ENCODE peak calls at places on chromosomes 3 and 15, in seven cellular contexts. One of them, this sample, is unnamed.

GRCh38 chr3:168467085-168467714 is 371.5 kb upstream of the GOLIM4 start:
- DNase-seq in NAMALWA: no peak
- DNase-seq in Daoy: peak
- DNase-seq in glutamatergic neuron: no peak
- DNase-seq in ELF-1: peak
- DNase-seq in GM12865: peak
- DNase-seq in GM03348: peak
- DNase-seq in this sample: peak

GRCh38 chr15:66883322-66883911 is 181.4 kb downstream of the SMAD6 start:
- DNase-seq in NAMALWA: no peak
- DNase-seq in Daoy: peak
- DNase-seq in glutamatergic neuron: no peak
- DNase-seq in ELF-1: peak
- DNase-seq in GM12865: no peak
- DNase-seq in GM03348: peak
- DNase-seq in this sample: peak

GRCh38 chr3:42712716-42713372 is 10.2 kb upstream of the HHATL start:
- DNase-seq in NAMALWA: no peak
- DNase-seq in Daoy: no peak
- DNase-seq in glutamatergic neuron: no peak
- DNase-seq in ELF-1: no peak
- DNase-seq in GM12865: no peak
- DNase-seq in GM03348: no peak
- DNase-seq in this sample: no peak

GRCh38 chr3:190038050-190038631 is 82.6 kb downstream of the P3H2 start:
- DNase-seq in NAMALWA: no peak
- DNase-seq in Daoy: peak
- DNase-seq in glutamatergic neuron: no peak
- DNase-seq in ELF-1: peak
- DNase-seq in GM12865: no peak
- DNase-seq in GM03348: peak
- DNase-seq in this sample: peak

GRCh38 chr15:62658498-62658897 is 384.0 kb upstream of the TPM1 start:
- DNase-seq in NAMALWA: no peak
- DNase-seq in Daoy: peak
- DNase-seq in glutamatergic neuron: no peak
- DNase-seq in ELF-1: peak
- DNase-seq in GM12865: peak
- DNase-seq in GM03348: no peak
- DNase-seq in this sample: peak

GRCh38 chr3:41808618-41809017 is 153.3 kb downstream of the ULK4 start:
- DNase-seq in NAMALWA: no peak
- DNase-seq in Daoy: no peak
- DNase-seq in glutamatergic neuron: no peak
- DNase-seq in ELF-1: no peak
- DNase-seq in GM12865: no peak
- DNase-seq in GM03348: no peak
- DNase-seq in this sample: no peak

GRCh38 chr15:41207687-41208448 is 22.7 kb downstream of the EXD1 start:
- DNase-seq in NAMALWA: no peak
- DNase-seq in Daoy: peak
- DNase-seq in glutamatergic neuron: no peak
- DNase-seq in ELF-1: peak
- DNase-seq in GM12865: peak
- DNase-seq in GM03348: no peak
- DNase-seq in this sample: no peak

GRCh38 chr15:40762919-40763800 is 708 bp upstream of the GCHFR start:
- DNase-seq in NAMALWA: no peak
- DNase-seq in Daoy: peak
- DNase-seq in glutamatergic neuron: peak
- DNase-seq in ELF-1: peak
- DNase-seq in GM12865: peak
- DNase-seq in GM03348: peak
- DNase-seq in this sample: peak

GRCh38 chr3:173843060-173843459 is 445.5 kb downstream of the NLGN1 start:
- DNase-seq in NAMALWA: no peak
- DNase-seq in Daoy: no peak
- DNase-seq in glutamatergic neuron: no peak
- DNase-seq in ELF-1: no peak
- DNase-seq in GM12865: no peak
- DNase-seq in GM03348: no peak
- DNase-seq in this sample: peak

GRCh38 chr3:29071077-29071634 is 209.7 kb upstream of the RBMS3 start:
- DNase-seq in NAMALWA: no peak
- DNase-seq in Daoy: no peak
- DNase-seq in glutamatergic neuron: no peak
- DNase-seq in ELF-1: no peak
- DNase-seq in GM12865: no peak
- DNase-seq in GM03348: no peak
- DNase-seq in this sample: no peak

GRCh38 chr3:129971368-129972052 is 3.0 kb upstream of the TRH start:
- DNase-seq in NAMALWA: no peak
- DNase-seq in Daoy: no peak
- DNase-seq in glutamatergic neuron: no peak
- DNase-seq in ELF-1: peak
- DNase-seq in GM12865: no peak
- DNase-seq in GM03348: no peak
- DNase-seq in this sample: peak